ENCODE peak calls at places on chromosomes 7 and 10, in four cellular contexts. H, F, G and S are unnamed samples.
A peak's percentile ranks its signal among the peaks of the same experiment; 100 is the strongest.

GRCh38 chr7:156999611-157000046 is 10.8 kb downstream of the MNX1 start:
- DNase-seq in H (no peak), F (no peak), G (peak; percentile 62), S (no peak)

GRCh38 chr7:84194484-84195260 is at the start of gene SEMA3A:
- DNase-seq in H (peak; percentile 21), F (peak; percentile 62), G (peak; percentile 22), S (peak; percentile 87)

GRCh38 chr10:43124574-43125273 is 13.5 kb upstream of the CSGALNACT2 start:
- DNase-seq in H (no peak), F (no peak), G (no peak), S (no peak)

GRCh38 chr10:101258179-101258885 is 29.1 kb upstream of the LBX1 start:
- DNase-seq in H (no peak), F (no peak), G (no peak), S (no peak)

GRCh38 chr7:49980414-49980813 is 112.6 kb downstream of the ZPBP start:
- DNase-seq in H (no peak), F (peak; percentile 19), G (no peak), S (no peak)

GRCh38 chr7:18206331-18206730 is 178.7 kb upstream of the PRPS1L1 start:
- DNase-seq in H (no peak), F (no peak), G (no peak), S (no peak)

GRCh38 chr10:132612571-132613504 is 75.3 kb downstream of the INPP5A start:
- DNase-seq in H (no peak), F (no peak), G (no peak), S (peak; percentile 40)

GRCh38 chr7:151075978-151076426 is 4.6 kb downstream of the FASTK start:
- DNase-seq in H (no peak), F (no peak), G (no peak), S (no peak)

GRCh38 chr7:115038158-115038557 is 116.3 kb downstream of the MDFIC start:
- DNase-seq in H (no peak), F (no peak), G (no peak), S (no peak)

GRCh38 chr10:91536790-91537189 is 96.1 kb downstream of the PPP1R3C start:
- DNase-seq in H (no peak), F (no peak), G (no peak), S (no peak)

GRCh38 chr7:70523626-70524351 is 608.2 kb upstream of the GALNT17 start:
- DNase-seq in H (no peak), F (no peak), G (no peak), S (no peak)

GRCh38 chr7:30851651-30852359 is 59.8 kb upstream of the AQP1 start:
- DNase-seq in H (no peak), F (no peak), G (no peak), S (no peak)

GRCh38 chr7:101606176-101606923 is 22.7 kb downstream of the MYL10 start:
- DNase-seq in H (no peak), F (no peak), G (no peak), S (no peak)

GRCh38 chr7:77843194-77843593 is 44.6 kb downstream of the PHTF2 start:
- DNase-seq in H (no peak), F (no peak), G (no peak), S (no peak)

GRCh38 chr10:94010886-94011285 is 17.2 kb downstream of the PLCE1 start:
- DNase-seq in H (no peak), F (no peak), G (no peak), S (no peak)

GRCh38 chr7:1676550-1677071 is 6.5 kb downstream of the ELFN1 start:
- DNase-seq in H (no peak), F (no peak), G (no peak), S (no peak)

GRCh38 chr10:6142644-6143043 is 53.8 kb downstream of the RBM17 start:
- DNase-seq in H (no peak), F (no peak), G (no peak), S (no peak)

GRCh38 chr10:12320892-12321291 is 28.5 kb upstream of the CAMK1D start:
- DNase-seq in H (no peak), F (no peak), G (no peak), S (no peak)

GRCh38 chr10:67851229-67851628 is 13.2 kb upstream of the DNAJC12 start:
- DNase-seq in H (no peak), F (no peak), G (no peak), S (no peak)

GRCh38 chr10:133100706-133101463 is 13.2 kb downstream of the ADGRA1 start:
- DNase-seq in H (no peak), F (no peak), G (peak; percentile 31), S (peak; percentile 2)

GRCh38 chr10:119602241-119603095 is 5.7 kb upstream of the TIAL1 start:
- DNase-seq in H (peak; percentile 36), F (no peak), G (peak; percentile 60), S (peak; percentile 56)

GRCh38 chr10:35640951-35641429 is 1.1 kb downstream of the FZD8 start:
- DNase-seq in H (peak; percentile 75), F (peak; percentile 73), G (peak; percentile 69), S (peak; percentile 94)

GRCh38 chr7:4682621-4683042 is 537 bp downstream of the FOXK1 start:
- DNase-seq in H (no peak), F (no peak), G (peak; percentile 46), S (peak; percentile 77)

GRCh38 chr10:35635576-35635975 is 6.5 kb downstream of the FZD8 start:
- DNase-seq in H (peak; percentile 42), F (peak; percentile 55), G (peak; percentile 69), S (peak; percentile 83)

GRCh38 chr7:151598045-151598444 is 78.3 kb upstream of the RHEB start:
- DNase-seq in H (peak; percentile 84), F (no peak), G (no peak), S (peak; percentile 95)

GRCh38 chr7:29292886-29293658 is 98.5 kb downstream of the CHN2 start:
- DNase-seq in H (no peak), F (no peak), G (no peak), S (no peak)

GRCh38 chr10:90181251-90181691 is 479.9 kb downstream of the KIF20B start:
- DNase-seq in H (no peak), F (no peak), G (no peak), S (no peak)

GRCh38 chr10:128487517-128487916 is 361.3 kb upstream of the MKI67 start:
- DNase-seq in H (no peak), F (no peak), G (no peak), S (no peak)

GRCh38 chr10:97065128-97065527 is 120.6 kb downstream of the SLIT1 start:
- DNase-seq in H (no peak), F (peak; percentile 63), G (no peak), S (no peak)